ENCODE peak calls at places on chromosomes 6 and 20, in eight cellular contexts. Q is endothelial cell; P is CD8-positive, alpha-beta T cell; L is fibroblast of lung; D is amniotic stem cell; G is HuH-7; E is kidney epithelial cell; J is AG09319. F is an unnamed sample.

GRCh38 chr20:49700411-49701185 is 13.1 kb downstream of the B4GALT5 start:
- DNase-seq in Q (no peak), P (no peak), L (peak; percentile 85), D (no peak), G (no peak), E (no peak), J (peak; percentile 60), F (no peak)

GRCh38 chr6:6714498-6715360 is 126.2 kb downstream of the LY86 start:
- DNase-seq in Q (no peak), P (no peak), L (peak; percentile 32), D (no peak), G (no peak), E (no peak), J (no peak), F (no peak)

GRCh38 chr20:2706688-2707352 is 14.2 kb downstream of the EBF4 start:
- DNase-seq in Q (no peak), P (no peak), L (no peak), D (no peak), G (no peak), E (no peak), J (no peak), F (no peak)

GRCh38 chr6:40409143-40409542 is 178.0 kb downstream of the LRFN2 start:
- DNase-seq in Q (no peak), P (no peak), L (no peak), D (no peak), G (no peak), E (no peak), J (no peak), F (no peak)

GRCh38 chr6:167350731-167351655 is 26.1 kb downstream of the TTLL2 start:
- DNase-seq in Q (peak; percentile 88), P (peak; percentile 81), L (peak; percentile 41), D (no peak), G (no peak), E (peak; percentile 18), J (no peak), F (peak; percentile 42)

GRCh38 chr20:25470045-25470444 is 62.6 kb downstream of the GINS1 start:
- DNase-seq in Q (peak; percentile 51), P (peak; percentile 18), L (peak; percentile 30), D (no peak), G (peak; percentile 83), E (no peak), J (no peak), F (no peak)

GRCh38 chr6:133889557-133890301 is 816 bp downstream of the TCF21 start:
- DNase-seq in Q (peak; percentile 36), P (no peak), L (peak; percentile 23), D (peak; percentile 61), G (no peak), E (no peak), J (no peak), F (no peak)

GRCh38 chr6:44896701-44897100 is 431.4 kb upstream of the RUNX2 start:
- DNase-seq in Q (no peak), P (no peak), L (no peak), D (no peak), G (no peak), E (no peak), J (no peak), F (no peak)

GRCh38 chr6:2959909-2960719 is 11.3 kb downstream of the SERPINB6 start:
- DNase-seq in Q (no peak), P (no peak), L (peak; percentile 87), D (peak; percentile 68), G (no peak), E (peak; percentile 76), J (no peak), F (no peak)

GRCh38 chr6:83770910-83771309 is 62.0 kb upstream of the SNAP91 start:
- DNase-seq in Q (no peak), P (no peak), L (no peak), D (no peak), G (no peak), E (no peak), J (no peak), F (no peak)

GRCh38 chr6:135608031-135608430 is 110.5 kb upstream of the AHI1 start:
- DNase-seq in Q (no peak), P (no peak), L (no peak), D (no peak), G (no peak), E (no peak), J (no peak), F (no peak)

GRCh38 chr20:23349338-23350006 is 1.1 kb upstream of the NXT1 start:
- DNase-seq in Q (no peak), P (no peak), L (no peak), D (no peak), G (peak; percentile 58), E (no peak), J (no peak), F (no peak)

GRCh38 chr6:13234130-13234529 is 94.2 kb downstream of the TBC1D7 start:
- DNase-seq in Q (no peak), P (no peak), L (peak; percentile 38), D (no peak), G (no peak), E (no peak), J (peak; percentile 32), F (peak; percentile 95)

GRCh38 chr6:120354452-120355098 is 979.7 kb downstream of the TBC1D32 start:
- DNase-seq in Q (no peak), P (no peak), L (peak; percentile 49), D (no peak), G (no peak), E (no peak), J (no peak), F (no peak)

GRCh38 chr6:144809120-144809519 is 524.0 kb downstream of the UTRN start:
- DNase-seq in Q (no peak), P (no peak), L (peak; percentile 42), D (no peak), G (no peak), E (no peak), J (no peak), F (no peak)

GRCh38 chr6:130033999-130034814 is 15.8 kb downstream of the L3MBTL3 start:
- DNase-seq in Q (no peak), P (no peak), L (peak; percentile 90), D (no peak), G (no peak), E (no peak), J (no peak), F (no peak)

GRCh38 chr20:54605319-54605718 is 129.9 kb downstream of the DOK5 start:
- DNase-seq in Q (no peak), P (no peak), L (no peak), D (no peak), G (no peak), E (no peak), J (no peak), F (no peak)

GRCh38 chr6:7902221-7902620 is 8.4 kb downstream of the TXNDC5 start:
- DNase-seq in Q (no peak), P (no peak), L (no peak), D (no peak), G (no peak), E (no peak), J (no peak), F (no peak)